ENCODE peak calls at places on chromosomes 12 and 14, in six cellular contexts. One of them, this sample, is unnamed.

GRCh38 chr14:95044463-95045254 is 112.7 kb downstream of the DICER1 start:
- DNase-seq in OCI-LY7: no peak
- DNase-seq in Karpas-422: no peak
- DNase-seq in cerebellar nuclear complex: no peak
- DNase-seq in sciatic nerve: peak
- DNase-seq in CD4-positive, CD25-positive, alpha-beta regulatory T cell: no peak
- DNase-seq in this sample: no peak

GRCh38 chr14:54568821-54569591 is 2.1 kb downstream of the SAMD4A start:
- DNase-seq in Karpas-422: no peak
- DNase-seq in sciatic nerve: peak
- DNase-seq in OCI-LY7: no peak
- DNase-seq in cerebellar nuclear complex: no peak
- DNase-seq in CD4-positive, CD25-positive, alpha-beta regulatory T cell: no peak
- DNase-seq in this sample: peak

GRCh38 chr14:72771561-72771960 is 122.3 kb downstream of the DPF3 start:
- DNase-seq in sciatic nerve: no peak
- DNase-seq in OCI-LY7: no peak
- DNase-seq in cerebellar nuclear complex: no peak
- DNase-seq in Karpas-422: no peak
- DNase-seq in CD4-positive, CD25-positive, alpha-beta regulatory T cell: no peak
- DNase-seq in this sample: no peak

GRCh38 chr12:115149279-115149678 is 465.3 kb upstream of the TBX3 start:
- DNase-seq in sciatic nerve: no peak
- DNase-seq in OCI-LY7: no peak
- DNase-seq in cerebellar nuclear complex: no peak
- DNase-seq in CD4-positive, CD25-positive, alpha-beta regulatory T cell: no peak
- DNase-seq in Karpas-422: no peak
- DNase-seq in this sample: no peak

GRCh38 chr12:52614381-52615207 is 3.8 kb downstream of the KRT73 start:
- DNase-seq in cerebellar nuclear complex: no peak
- DNase-seq in CD4-positive, CD25-positive, alpha-beta regulatory T cell: no peak
- DNase-seq in sciatic nerve: no peak
- DNase-seq in OCI-LY7: no peak
- DNase-seq in Karpas-422: no peak
- DNase-seq in this sample: no peak

GRCh38 chr12:2773199-2773875 is 21.4 kb upstream of the FKBP4 start:
- DNase-seq in OCI-LY7: no peak
- DNase-seq in CD4-positive, CD25-positive, alpha-beta regulatory T cell: no peak
- DNase-seq in sciatic nerve: no peak
- DNase-seq in Karpas-422: no peak
- DNase-seq in cerebellar nuclear complex: no peak
- DNase-seq in this sample: no peak

GRCh38 chr14:59511916-59512530 is 27.7 kb downstream of the JKAMP start:
- DNase-seq in OCI-LY7: peak
- DNase-seq in cerebellar nuclear complex: no peak
- DNase-seq in sciatic nerve: no peak
- DNase-seq in Karpas-422: peak
- DNase-seq in CD4-positive, CD25-positive, alpha-beta regulatory T cell: no peak
- DNase-seq in this sample: no peak

GRCh38 chr12:120252071-120252906 is 13.2 kb downstream of the PXN start:
- DNase-seq in CD4-positive, CD25-positive, alpha-beta regulatory T cell: peak
- DNase-seq in sciatic nerve: no peak
- DNase-seq in Karpas-422: peak
- DNase-seq in cerebellar nuclear complex: no peak
- DNase-seq in OCI-LY7: no peak
- DNase-seq in this sample: no peak

GRCh38 chr14:65134651-65135579 is 32.6 kb upstream of the MAX start:
- DNase-seq in OCI-LY7: no peak
- DNase-seq in sciatic nerve: no peak
- DNase-seq in Karpas-422: no peak
- DNase-seq in CD4-positive, CD25-positive, alpha-beta regulatory T cell: no peak
- DNase-seq in cerebellar nuclear complex: no peak
- DNase-seq in this sample: no peak

GRCh38 chr12:112285600-112286401 is 96.4 kb downstream of the HECTD4 start:
- DNase-seq in Karpas-422: no peak
- DNase-seq in CD4-positive, CD25-positive, alpha-beta regulatory T cell: no peak
- DNase-seq in cerebellar nuclear complex: no peak
- DNase-seq in OCI-LY7: no peak
- DNase-seq in sciatic nerve: no peak
- DNase-seq in this sample: no peak

GRCh38 chr14:68282479-68283377 is 463.1 kb downstream of the RAD51B start:
- DNase-seq in cerebellar nuclear complex: no peak
- DNase-seq in CD4-positive, CD25-positive, alpha-beta regulatory T cell: peak
- DNase-seq in OCI-LY7: peak
- DNase-seq in sciatic nerve: no peak
- DNase-seq in Karpas-422: no peak
- DNase-seq in this sample: no peak

GRCh38 chr14:72472845-72473244 is 421.1 kb downstream of the DPF3 start:
- DNase-seq in sciatic nerve: no peak
- DNase-seq in CD4-positive, CD25-positive, alpha-beta regulatory T cell: no peak
- DNase-seq in Karpas-422: peak
- DNase-seq in cerebellar nuclear complex: no peak
- DNase-seq in OCI-LY7: no peak
- DNase-seq in this sample: no peak

GRCh38 chr12:946212-946611 is 3.3 kb downstream of the RAD52 start:
- DNase-seq in CD4-positive, CD25-positive, alpha-beta regulatory T cell: no peak
- DNase-seq in Karpas-422: no peak
- DNase-seq in OCI-LY7: no peak
- DNase-seq in cerebellar nuclear complex: no peak
- DNase-seq in sciatic nerve: no peak
- DNase-seq in this sample: no peak

GRCh38 chr12:101696477-101697196 is 803 bp upstream of the CHPT1 start:
- DNase-seq in cerebellar nuclear complex: no peak
- DNase-seq in sciatic nerve: peak
- DNase-seq in OCI-LY7: peak
- DNase-seq in Karpas-422: no peak
- DNase-seq in CD4-positive, CD25-positive, alpha-beta regulatory T cell: no peak
- DNase-seq in this sample: no peak

GRCh38 chr12:119334459-119335170 is at the start of gene CCDC60:
- DNase-seq in CD4-positive, CD25-positive, alpha-beta regulatory T cell: no peak
- DNase-seq in Karpas-422: no peak
- DNase-seq in cerebellar nuclear complex: no peak
- DNase-seq in OCI-LY7: no peak
- DNase-seq in sciatic nerve: no peak
- DNase-seq in this sample: no peak

GRCh38 chr12:46385439-46385838 is 12.9 kb upstream of the SLC38A2 start:
- DNase-seq in CD4-positive, CD25-positive, alpha-beta regulatory T cell: no peak
- DNase-seq in cerebellar nuclear complex: no peak
- DNase-seq in OCI-LY7: no peak
- DNase-seq in sciatic nerve: no peak
- DNase-seq in Karpas-422: no peak
- DNase-seq in this sample: no peak

GRCh38 chr12:98741615-98742265 is 96.7 kb downstream of the APAF1 start:
- DNase-seq in cerebellar nuclear complex: no peak
- DNase-seq in OCI-LY7: no peak
- DNase-seq in CD4-positive, CD25-positive, alpha-beta regulatory T cell: no peak
- DNase-seq in Karpas-422: no peak
- DNase-seq in sciatic nerve: no peak
- DNase-seq in this sample: no peak

GRCh38 chr14:64611358-64612020 is 61.7 kb downstream of the PPP1R36 start:
- DNase-seq in cerebellar nuclear complex: no peak
- DNase-seq in sciatic nerve: no peak
- DNase-seq in Karpas-422: no peak
- DNase-seq in CD4-positive, CD25-positive, alpha-beta regulatory T cell: no peak
- DNase-seq in OCI-LY7: no peak
- DNase-seq in this sample: no peak

GRCh38 chr12:7101694-7102131 is 7.3 kb downstream of the C1RL start:
- DNase-seq in Karpas-422: no peak
- DNase-seq in CD4-positive, CD25-positive, alpha-beta regulatory T cell: no peak
- DNase-seq in cerebellar nuclear complex: no peak
- DNase-seq in OCI-LY7: no peak
- DNase-seq in sciatic nerve: peak
- DNase-seq in this sample: no peak

GRCh38 chr12:123813349-123813748 is 51.2 kb downstream of the DNAH10 start:
- DNase-seq in CD4-positive, CD25-positive, alpha-beta regulatory T cell: no peak
- DNase-seq in OCI-LY7: no peak
- DNase-seq in Karpas-422: no peak
- DNase-seq in cerebellar nuclear complex: no peak
- DNase-seq in sciatic nerve: no peak
- DNase-seq in this sample: no peak

GRCh38 chr14:72573725-72574426 is 320.0 kb downstream of the DPF3 start:
- DNase-seq in sciatic nerve: no peak
- DNase-seq in Karpas-422: no peak
- DNase-seq in OCI-LY7: no peak
- DNase-seq in CD4-positive, CD25-positive, alpha-beta regulatory T cell: no peak
- DNase-seq in cerebellar nuclear complex: no peak
- DNase-seq in this sample: no peak

GRCh38 chr12:77510985-77511384 is 319.7 kb upstream of the NAV3 start:
- DNase-seq in CD4-positive, CD25-positive, alpha-beta regulatory T cell: no peak
- DNase-seq in Karpas-422: no peak
- DNase-seq in sciatic nerve: no peak
- DNase-seq in OCI-LY7: no peak
- DNase-seq in cerebellar nuclear complex: no peak
- DNase-seq in this sample: no peak

GRCh38 chr14:58919262-58919661 is 269.2 kb upstream of the DAAM1 start:
- DNase-seq in cerebellar nuclear complex: no peak
- DNase-seq in OCI-LY7: no peak
- DNase-seq in Karpas-422: no peak
- DNase-seq in CD4-positive, CD25-positive, alpha-beta regulatory T cell: no peak
- DNase-seq in sciatic nerve: no peak
- DNase-seq in this sample: no peak

GRCh38 chr14:69675877-69676416 is 64.6 kb downstream of the SUSD6 start:
- DNase-seq in Karpas-422: no peak
- DNase-seq in cerebellar nuclear complex: no peak
- DNase-seq in sciatic nerve: no peak
- DNase-seq in CD4-positive, CD25-positive, alpha-beta regulatory T cell: no peak
- DNase-seq in OCI-LY7: no peak
- DNase-seq in this sample: no peak

GRCh38 chr12:120404271-120404670 is 33.6 kb upstream of the COX6A1 start:
- DNase-seq in OCI-LY7: no peak
- DNase-seq in cerebellar nuclear complex: no peak
- DNase-seq in sciatic nerve: no peak
- DNase-seq in Karpas-422: peak
- DNase-seq in CD4-positive, CD25-positive, alpha-beta regulatory T cell: no peak
- DNase-seq in this sample: no peak